ENCODE peak calls at places on chromosomes 5 and 9, in six cellular contexts. One of them, this sample, is unnamed. For H3K27me3 and H3K4me1, the result is how much of the 10 kb centered on the place peaks cover.

GRCh38 chr9:14671327-14671840 is 21.8 kb downstream of the ZDHHC21 start:
- DNase-seq in SJSA1: no peak
- DNase-seq in astrocyte: no peak
- DNase-seq in left ventricle myocardium inferior: no peak
- DNase-seq in breast epithelium: no peak
- DNase-seq in transverse colon: no peak
- DNase-seq in this sample: no peak

GRCh38 chr5:139391570-139392323 is 2.0 kb upstream of the MZB1 start:
- DNase-seq in left ventricle myocardium inferior: no peak
- DNase-seq in astrocyte: no peak
- DNase-seq in SJSA1: no peak
- DNase-seq in breast epithelium: no peak
- DNase-seq in transverse colon: peak
- DNase-seq in this sample: peak

GRCh38 chr5:55324815-55325418 is 17.1 kb downstream of the MTREX start:
- DNase-seq in SJSA1: no peak
- DNase-seq in left ventricle myocardium inferior: no peak
- DNase-seq in transverse colon: no peak
- DNase-seq in breast epithelium: no peak
- DNase-seq in astrocyte: peak
- DNase-seq in this sample: no peak

GRCh38 chr9:69388596-69388995 is 63.6 kb downstream of the ENTREP1 start:
- DNase-seq in left ventricle myocardium inferior: no peak
- DNase-seq in SJSA1: no peak
- DNase-seq in breast epithelium: no peak
- DNase-seq in transverse colon: no peak
- DNase-seq in astrocyte: no peak
- DNase-seq in this sample: no peak

GRCh38 chr5:32109236-32109635 is 64.9 kb downstream of the GOLPH3 start:
- DNase-seq in astrocyte: peak
- DNase-seq in breast epithelium: no peak
- DNase-seq in left ventricle myocardium inferior: no peak
- DNase-seq in SJSA1: no peak
- DNase-seq in transverse colon: no peak
- DNase-seq in this sample: no peak

GRCh38 chr9:130193119-130193518 is 20.9 kb downstream of the NCS1 start:
- DNase-seq in astrocyte: no peak
- DNase-seq in breast epithelium: no peak
- DNase-seq in SJSA1: no peak
- DNase-seq in left ventricle myocardium inferior: no peak
- DNase-seq in transverse colon: no peak
- DNase-seq in this sample: no peak

GRCh38 chr9:129868571-129869486 is 33.6 kb downstream of the USP20 start:
- DNase-seq in astrocyte: no peak
- DNase-seq in SJSA1: no peak
- DNase-seq in breast epithelium: no peak
- DNase-seq in left ventricle myocardium inferior: no peak
- DNase-seq in transverse colon: peak
- DNase-seq in this sample: no peak

GRCh38 chr5:38463634-38464521 is 92.6 kb downstream of the LIFR start:
- DNase-seq in breast epithelium: no peak
- DNase-seq in astrocyte: peak
- DNase-seq in SJSA1: peak
- DNase-seq in left ventricle myocardium inferior: no peak
- DNase-seq in transverse colon: no peak
- DNase-seq in this sample: peak

GRCh38 chr9:29150606-29151005 is 1577.3 kb upstream of the C9orf72 start:
- DNase-seq in SJSA1: no peak
- DNase-seq in transverse colon: no peak
- DNase-seq in left ventricle myocardium inferior: no peak
- DNase-seq in breast epithelium: no peak
- DNase-seq in astrocyte: peak
- DNase-seq in this sample: no peak

GRCh38 chr9:3662671-3663070 is 136.9 kb upstream of the RFX3 start:
- DNase-seq in astrocyte: peak
- DNase-seq in transverse colon: no peak
- DNase-seq in breast epithelium: no peak
- DNase-seq in left ventricle myocardium inferior: no peak
- DNase-seq in SJSA1: peak
- DNase-seq in this sample: no peak

GRCh38 chr9:34262971-34263370 is 66.1 kb downstream of the KIF24 start:
- DNase-seq in transverse colon: no peak
- DNase-seq in left ventricle myocardium inferior: no peak
- DNase-seq in SJSA1: no peak
- DNase-seq in astrocyte: no peak
- DNase-seq in breast epithelium: no peak
- DNase-seq in this sample: no peak

GRCh38 chr5:77663081-77663863 is 24.8 kb upstream of the OTP start:
- DNase-seq in transverse colon: no peak
- DNase-seq in left ventricle myocardium inferior: no peak
- DNase-seq in SJSA1: no peak
- DNase-seq in astrocyte: no peak
- DNase-seq in breast epithelium: no peak
- DNase-seq in this sample: no peak

GRCh38 chr5:178304016-178304415 is 71.4 kb upstream of the PHYKPL start:
- DNase-seq in transverse colon: no peak
- DNase-seq in SJSA1: no peak
- DNase-seq in astrocyte: no peak
- DNase-seq in breast epithelium: no peak
- DNase-seq in left ventricle myocardium inferior: no peak
- DNase-seq in this sample: no peak

GRCh38 chr9:116842658-116843057 is 155.6 kb downstream of the TRIM32 start:
- DNase-seq in SJSA1: no peak
- DNase-seq in breast epithelium: no peak
- DNase-seq in left ventricle myocardium inferior: no peak
- DNase-seq in transverse colon: no peak
- DNase-seq in astrocyte: no peak
- DNase-seq in this sample: no peak

GRCh38 chr5:125311743-125312142 is 565.3 kb upstream of the ZNF608 start:
- DNase-seq in breast epithelium: no peak
- DNase-seq in astrocyte: peak
- DNase-seq in left ventricle myocardium inferior: no peak
- DNase-seq in transverse colon: no peak
- DNase-seq in SJSA1: peak
- DNase-seq in this sample: peak

GRCh38 chr5:6820851-6821479 is 107.7 kb downstream of the TENT4A start:
- DNase-seq in left ventricle myocardium inferior: no peak
- DNase-seq in SJSA1: no peak
- DNase-seq in astrocyte: no peak
- DNase-seq in breast epithelium: no peak
- DNase-seq in transverse colon: peak
- DNase-seq in this sample: no peak

GRCh38 chr9:88852794-88853193 is 138.5 kb upstream of the S1PR3 start:
- DNase-seq in SJSA1: peak
- DNase-seq in astrocyte: peak
- DNase-seq in breast epithelium: no peak
- DNase-seq in transverse colon: no peak
- DNase-seq in left ventricle myocardium inferior: peak
- DNase-seq in this sample: peak

GRCh38 chr9:81589392-81589791 is 100.0 kb downstream of the TLE1 start:
- DNase-seq in transverse colon: no peak
- DNase-seq in left ventricle myocardium inferior: no peak
- DNase-seq in astrocyte: no peak
- DNase-seq in SJSA1: no peak
- DNase-seq in breast epithelium: no peak
- DNase-seq in this sample: no peak

GRCh38 chr9:81596671-81597426 is 92.5 kb downstream of the TLE1 start:
- DNase-seq in left ventricle myocardium inferior: no peak
- DNase-seq in astrocyte: no peak
- DNase-seq in transverse colon: no peak
- DNase-seq in SJSA1: no peak
- DNase-seq in breast epithelium: no peak
- DNase-seq in this sample: no peak

GRCh38 chr9:112532427-112532826 is 45.8 kb downstream of the KIAA1958 start:
- DNase-seq in transverse colon: peak
- DNase-seq in SJSA1: no peak
- DNase-seq in breast epithelium: no peak
- DNase-seq in left ventricle myocardium inferior: no peak
- DNase-seq in astrocyte: peak
- DNase-seq in this sample: no peak

GRCh38 chr9:33687779-33688178 is 107.6 kb upstream of the PRSS3 start:
- DNase-seq in breast epithelium: no peak
- DNase-seq in left ventricle myocardium inferior: no peak
- DNase-seq in SJSA1: no peak
- DNase-seq in astrocyte: no peak
- DNase-seq in transverse colon: no peak
- DNase-seq in this sample: peak

GRCh38 chr5:150401376-150402201 is 11.1 kb downstream of the CD74 start:
- DNase-seq in SJSA1: no peak
- DNase-seq in breast epithelium: no peak
- DNase-seq in left ventricle myocardium inferior: no peak
- DNase-seq in transverse colon: no peak
- DNase-seq in astrocyte: no peak
- DNase-seq in this sample: no peak

GRCh38 chr5:160805376-160805775 is 46.6 kb downstream of the ATP10B start:
- DNase-seq in left ventricle myocardium inferior: no peak
- DNase-seq in breast epithelium: no peak
- DNase-seq in transverse colon: no peak
- DNase-seq in SJSA1: no peak
- DNase-seq in astrocyte: no peak
- DNase-seq in this sample: no peak

GRCh38 chr5:150522504-150523464 is 14.9 kb downstream of the NDST1 start:
- DNase-seq in breast epithelium: no peak
- DNase-seq in astrocyte: no peak
- DNase-seq in SJSA1: no peak
- DNase-seq in left ventricle myocardium inferior: peak
- DNase-seq in transverse colon: peak
- DNase-seq in this sample: no peak

GRCh38 chr5:179759961-179760541 is 27.4 kb downstream of the MAML1 start:
- DNase-seq in astrocyte: no peak
- DNase-seq in SJSA1: no peak
- DNase-seq in transverse colon: no peak
- DNase-seq in left ventricle myocardium inferior: no peak
- DNase-seq in breast epithelium: no peak
- DNase-seq in this sample: no peak

GRCh38 chr9:82982271-82982880 is 80.6 kb downstream of the RASEF start:
- DNase-seq in SJSA1: no peak
- DNase-seq in transverse colon: no peak
- DNase-seq in breast epithelium: no peak
- DNase-seq in left ventricle myocardium inferior: no peak
- DNase-seq in astrocyte: peak
- DNase-seq in this sample: no peak

GRCh38 chr5:6551287-6551954 is 81.4 kb downstream of the NSUN2 start:
- DNase-seq in astrocyte: peak
- DNase-seq in breast epithelium: no peak
- DNase-seq in left ventricle myocardium inferior: no peak
- DNase-seq in SJSA1: no peak
- DNase-seq in transverse colon: no peak
- DNase-seq in this sample: no peak

GRCh38 chr5:1125030-1125357 is 13.1 kb upstream of the SLC12A7 start:
- DNase-seq in SJSA1: no peak
- DNase-seq in transverse colon: no peak
- DNase-seq in astrocyte: no peak
- DNase-seq in left ventricle myocardium inferior: peak
- DNase-seq in breast epithelium: no peak
- DNase-seq in this sample: no peak
- H3K27me3 ChIP-seq in SJSA1: under half
- H3K27me3 ChIP-seq in transverse colon: under half
- H3K27me3 ChIP-seq in astrocyte: under half
- H3K27me3 ChIP-seq in left ventricle myocardium inferior: under half
- H3K27me3 ChIP-seq in breast epithelium: under half
- H3K27me3 ChIP-seq in this sample: half or more

DNA sequence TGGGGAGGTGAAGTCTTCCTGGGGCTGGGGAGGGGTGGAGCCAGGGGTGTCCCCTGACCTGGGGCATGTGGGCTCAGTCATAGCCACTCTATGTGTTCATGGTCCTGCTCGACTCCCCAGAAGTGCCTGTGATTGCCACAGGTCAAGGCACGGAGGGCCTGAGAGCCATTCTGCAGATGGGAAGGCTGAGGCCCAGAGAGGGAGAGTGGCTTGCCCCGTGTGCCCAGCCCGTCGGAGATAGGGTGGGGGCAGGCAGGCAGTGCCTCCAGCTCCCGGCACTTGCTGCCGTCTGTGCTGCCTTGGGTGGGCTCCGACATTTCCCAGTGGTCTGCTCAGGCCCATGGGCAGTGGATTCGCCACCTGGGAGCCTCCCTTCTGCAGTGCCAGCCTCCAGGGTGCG is 74.0 kb downstream of the RXRA start:
- DNase-seq in transverse colon: no peak
- DNase-seq in left ventricle myocardium inferior: no peak
- DNase-seq in astrocyte: no peak
- DNase-seq in breast epithelium: no peak
- DNase-seq in SJSA1: no peak
- DNase-seq in this sample: no peak
- H3K4me1 ChIP-seq in transverse colon: under half
- H3K4me1 ChIP-seq in left ventricle myocardium inferior: half or more
- H3K4me1 ChIP-seq in astrocyte: under half
- H3K4me1 ChIP-seq in breast epithelium: under half
- H3K4me1 ChIP-seq in SJSA1: under half
- H3K4me1 ChIP-seq in this sample: under half

DNA sequence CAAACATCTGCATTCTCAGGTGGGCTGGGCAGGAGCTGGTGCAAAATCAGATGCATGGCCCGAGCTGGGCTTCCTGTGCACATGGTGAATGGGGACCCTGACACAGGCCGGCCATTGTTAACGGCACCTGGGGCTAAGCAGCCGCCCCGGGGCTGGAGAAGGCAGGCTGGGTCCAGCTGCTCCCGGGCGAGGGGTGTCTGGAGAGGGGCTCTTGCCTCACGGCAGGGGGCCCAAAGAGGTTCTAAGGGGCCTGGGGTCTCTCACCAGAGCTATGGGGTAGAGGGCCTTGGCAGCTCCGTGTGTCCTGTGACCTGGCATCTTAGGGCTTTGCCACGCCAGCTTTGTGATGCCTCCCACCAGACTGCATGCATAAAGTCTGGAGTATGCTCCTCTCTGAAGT is 5.1 kb upstream of the QSOX2 start:
- DNase-seq in astrocyte: no peak
- DNase-seq in transverse colon: no peak
- DNase-seq in breast epithelium: no peak
- DNase-seq in SJSA1: no peak
- DNase-seq in left ventricle myocardium inferior: no peak
- DNase-seq in this sample: no peak
- H3K27ac ChIP-seq in astrocyte: no peak
- H3K27ac ChIP-seq in transverse colon: no peak
- H3K27ac ChIP-seq in breast epithelium: no peak
- H3K27ac ChIP-seq in SJSA1: no peak
- H3K27ac ChIP-seq in left ventricle myocardium inferior: no peak
- H3K27ac ChIP-seq in this sample: no peak

GRCh38 chr5:174751154-174751990 is 27.0 kb downstream of the MSX2 start:
- DNase-seq in transverse colon: no peak
- DNase-seq in astrocyte: peak
- DNase-seq in left ventricle myocardium inferior: no peak
- DNase-seq in SJSA1: no peak
- DNase-seq in breast epithelium: no peak
- DNase-seq in this sample: no peak

GRCh38 chr5:174755103-174755502 is 30.7 kb downstream of the MSX2 start:
- DNase-seq in SJSA1: no peak
- DNase-seq in transverse colon: no peak
- DNase-seq in left ventricle myocardium inferior: no peak
- DNase-seq in astrocyte: no peak
- DNase-seq in breast epithelium: no peak
- DNase-seq in this sample: no peak

GRCh38 chr5:174745495-174745894 is 21.1 kb downstream of the MSX2 start:
- DNase-seq in SJSA1: no peak
- DNase-seq in astrocyte: no peak
- DNase-seq in transverse colon: no peak
- DNase-seq in left ventricle myocardium inferior: no peak
- DNase-seq in breast epithelium: no peak
- DNase-seq in this sample: peak

GRCh38 chr5:174752121-174752520 is 27.7 kb downstream of the MSX2 start:
- DNase-seq in left ventricle myocardium inferior: no peak
- DNase-seq in astrocyte: no peak
- DNase-seq in breast epithelium: no peak
- DNase-seq in transverse colon: no peak
- DNase-seq in SJSA1: no peak
- DNase-seq in this sample: no peak

GRCh38 chr5:174750720-174751119 is 26.3 kb downstream of the MSX2 start:
- DNase-seq in transverse colon: no peak
- DNase-seq in left ventricle myocardium inferior: no peak
- DNase-seq in SJSA1: no peak
- DNase-seq in astrocyte: peak
- DNase-seq in breast epithelium: no peak
- DNase-seq in this sample: no peak
- H3K27me3 ChIP-seq in transverse colon: half or more
- H3K27me3 ChIP-seq in left ventricle myocardium inferior: half or more
- H3K27me3 ChIP-seq in SJSA1: half or more
- H3K27me3 ChIP-seq in astrocyte: under half
- H3K27me3 ChIP-seq in breast epithelium: under half
- H3K27me3 ChIP-seq in this sample: under half